ENCODE peak calls at places on chromosomes 1 and 21, in eight cellular contexts. P is cardiac muscle cell, R is tibial nerve, X is pancreas, Z is esophagus squamous epithelium, H is colonic mucosa, G is PC-9, S is HFF-Myc. Q is an unnamed sample.

GRCh38 chr1:18246543-18246942 is 138.9 kb downstream of the IGSF21 start:
- DNase-seq in P (no peak), R (no peak), X (no peak), Z (no peak), H (no peak), G (no peak), S (no peak), Q (no peak)

GRCh38 chr21:43824250-43824882 is 35.0 kb downstream of the RRP1 start:
- DNase-seq in P (no peak), R (no peak), X (no peak), Z (no peak), H (no peak), G (no peak), S (no peak), Q (peak)

GRCh38 chr1:212987702-212988322 is 27.9 kb downstream of the ANGEL2 start:
- DNase-seq in P (no peak), R (no peak), X (no peak), Z (no peak), H (no peak), G (no peak), S (no peak), Q (peak)

GRCh38 chr1:193457676-193458075 is 271.3 kb upstream of the B3GALT2 start:
- DNase-seq in P (no peak), R (no peak), X (no peak), Z (no peak), H (no peak), G (no peak), S (no peak), Q (no peak)

GRCh38 chr1:218299416-218299815 is 14.3 kb downstream of the RRP15 start:
- DNase-seq in P (peak), R (no peak), X (no peak), Z (no peak), H (no peak), G (peak), S (peak), Q (peak)

GRCh38 chr1:110393691-110394564 is 3.1 kb upstream of the SLC16A4 start:
- DNase-seq in P (no peak), R (no peak), X (no peak), Z (no peak), H (peak), G (peak), S (peak), Q (peak)

GRCh38 chr21:15390049-15390448 is 325.2 kb upstream of the NRIP1 start:
- DNase-seq in P (no peak), R (no peak), X (no peak), Z (no peak), H (no peak), G (no peak), S (no peak), Q (no peak)

GRCh38 chr1:161161652-161162051 is 2.4 kb downstream of the USP21 start:
- DNase-seq in P (no peak), R (no peak), X (no peak), Z (no peak), H (no peak), G (no peak), S (no peak), Q (no peak)

GRCh38 chr1:35923841-35924240 is 7.1 kb upstream of the AGO3 start:
- DNase-seq in P (no peak), R (no peak), X (no peak), Z (no peak), H (no peak), G (no peak), S (peak), Q (peak)

GRCh38 chr1:238660849-238661248 is 725.5 kb upstream of the CHRM3 start:
- DNase-seq in P (no peak), R (no peak), X (no peak), Z (no peak), H (no peak), G (no peak), S (no peak), Q (no peak)

GRCh38 chr1:115536279-115536816 is 105.4 kb upstream of the VANGL1 start:
- DNase-seq in P (no peak), R (no peak), X (no peak), Z (no peak), H (no peak), G (no peak), S (no peak), Q (no peak)

GRCh38 chr1:204178487-204179281 is 12.5 kb upstream of the REN start:
- DNase-seq in P (no peak), R (no peak), X (no peak), Z (no peak), H (no peak), G (no peak), S (no peak), Q (no peak)

GRCh38 chr1:91502882-91503184 is 2.2 kb downstream of the CDC7 start:
- DNase-seq in P (no peak), R (no peak), X (no peak), Z (no peak), H (no peak), G (no peak), S (no peak), Q (peak)

GRCh38 chr1:241423541-241424479 is 66.8 kb upstream of the RGS7 start:
- DNase-seq in P (peak), R (no peak), X (peak), Z (no peak), H (no peak), G (no peak), S (no peak), Q (peak)

GRCh38 chr1:173190101-173190895 is 16.8 kb downstream of the TNFSF4 start:
- DNase-seq in P (peak), R (peak), X (peak), Z (peak), H (peak), G (peak), S (peak), Q (peak)

GRCh38 chr1:101264699-101265098 is 27.9 kb downstream of the S1PR1 start:
- DNase-seq in P (peak), R (no peak), X (no peak), Z (no peak), H (peak), G (peak), S (peak), Q (no peak)

GRCh38 chr1:5448486-5448885 is 543.7 kb downstream of the NPHP4 start:
- DNase-seq in P (no peak), R (no peak), X (no peak), Z (no peak), H (no peak), G (no peak), S (no peak), Q (no peak)

GRCh38 chr1:94807742-94808491 is 12.2 kb upstream of the SLC44A3 start:
- DNase-seq in P (no peak), R (no peak), X (no peak), Z (no peak), H (peak), G (peak), S (no peak), Q (no peak)

GRCh38 chr1:110433803-110434202 is 17.1 kb upstream of the PROK1 start:
- DNase-seq in P (peak), R (peak), X (no peak), Z (no peak), H (no peak), G (peak), S (no peak), Q (peak)

GRCh38 chr1:209585672-209586071 is 2.2 kb downstream of the CAMK1G start:
- DNase-seq in P (peak), R (no peak), X (peak), Z (no peak), H (peak), G (no peak), S (no peak), Q (peak)

GRCh38 chr1:209586341-209586740 is 2.8 kb downstream of the CAMK1G start:
- DNase-seq in P (no peak), R (no peak), X (no peak), Z (no peak), H (no peak), G (no peak), S (no peak), Q (no peak)

GRCh38 chr1:209584186-209584776 is 767 bp downstream of the CAMK1G start:
- DNase-seq in P (no peak), R (no peak), X (no peak), Z (no peak), H (no peak), G (no peak), S (no peak), Q (peak)

GRCh38 chr1:209583408-209583807 is at the start of gene CAMK1G:
- DNase-seq in P (peak), R (no peak), X (no peak), Z (no peak), H (no peak), G (no peak), S (no peak), Q (peak)

GRCh38 chr1:209585197-209585596 is 1.7 kb downstream of the CAMK1G start:
- DNase-seq in P (no peak), R (no peak), X (no peak), Z (no peak), H (no peak), G (no peak), S (no peak), Q (no peak)
- H3K4me3 ChIP-seq in P (peak), R (no peak), X (no peak), Z (peak), H (no peak), G (no peak), S (no peak), Q (no peak)

GRCh38 chr1:153570874-153571273 is 5.2 kb upstream of the S100A2 start:
- DNase-seq in P (no peak), R (no peak), X (no peak), Z (no peak), H (no peak), G (no peak), S (no peak), Q (no peak)

GRCh38 chr1:153569465-153569864 is 3.8 kb upstream of the S100A2 start:
- DNase-seq in P (no peak), R (no peak), X (no peak), Z (no peak), H (no peak), G (no peak), S (no peak), Q (no peak)

GRCh38 chr1:153573351-153573750 is 7.7 kb upstream of the S100A2 start:
- DNase-seq in P (peak), R (no peak), X (no peak), Z (no peak), H (no peak), G (no peak), S (no peak), Q (no peak)

GRCh38 chr1:153571706-153572105 is 6.1 kb upstream of the S100A2 start:
- DNase-seq in P (no peak), R (no peak), X (no peak), Z (no peak), H (no peak), G (no peak), S (no peak), Q (no peak)

GRCh38 chr1:153572569-153573015 is 6.9 kb upstream of the S100A2 start:
- DNase-seq in P (peak), R (peak), X (peak), Z (no peak), H (peak), G (peak), S (peak), Q (peak)
- H3K4me3 ChIP-seq in P (no peak), R (no peak), X (no peak), Z (no peak), H (no peak), G (no peak), S (no peak), Q (no peak)

DNA sequence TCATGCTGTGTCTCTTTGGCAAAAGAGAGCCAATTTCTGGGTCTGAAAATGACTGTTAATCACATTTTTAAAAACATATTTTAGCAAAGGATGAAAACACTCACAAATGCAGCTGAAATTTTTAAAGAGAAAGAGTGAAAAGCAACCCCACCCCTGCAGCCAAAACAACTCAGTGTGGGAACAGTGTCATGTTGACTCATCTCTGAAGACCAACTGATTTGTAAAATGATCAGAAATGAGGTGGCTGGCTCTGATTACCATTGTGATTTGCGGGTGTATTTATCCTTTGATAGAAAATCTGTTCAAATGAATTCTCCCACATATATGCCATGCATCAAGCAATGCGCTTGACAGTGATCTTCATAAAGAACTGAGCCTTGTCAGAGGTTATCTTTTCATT is 287.0 kb upstream of the ESRRG start:
- DNase-seq in P (no peak), R (no peak), X (no peak), Z (no peak), H (no peak), G (no peak), S (no peak), Q (no peak)
- H3K4me3 ChIP-seq in P (no peak), R (no peak), X (no peak), Z (no peak), H (no peak), G (no peak), S (no peak), Q (no peak)

GRCh38 chr1:20153000-20153418 is 13.9 kb downstream of the PLA2G2F start:
- DNase-seq in P (no peak), R (no peak), X (no peak), Z (no peak), H (no peak), G (peak), S (no peak), Q (peak)

GRCh38 chr1:20151906-20152598 is 12.9 kb downstream of the PLA2G2F start:
- DNase-seq in P (peak), R (peak), X (peak), Z (no peak), H (peak), G (peak), S (peak), Q (peak)

GRCh38 chr1:20154306-20154831 is 15.2 kb downstream of the PLA2G2F start:
- DNase-seq in P (no peak), R (no peak), X (no peak), Z (no peak), H (no peak), G (peak), S (no peak), Q (no peak)

GRCh38 chr1:20150969-20151368 is 11.8 kb downstream of the PLA2G2F start:
- DNase-seq in P (no peak), R (no peak), X (no peak), Z (no peak), H (no peak), G (no peak), S (no peak), Q (no peak)

DNA sequence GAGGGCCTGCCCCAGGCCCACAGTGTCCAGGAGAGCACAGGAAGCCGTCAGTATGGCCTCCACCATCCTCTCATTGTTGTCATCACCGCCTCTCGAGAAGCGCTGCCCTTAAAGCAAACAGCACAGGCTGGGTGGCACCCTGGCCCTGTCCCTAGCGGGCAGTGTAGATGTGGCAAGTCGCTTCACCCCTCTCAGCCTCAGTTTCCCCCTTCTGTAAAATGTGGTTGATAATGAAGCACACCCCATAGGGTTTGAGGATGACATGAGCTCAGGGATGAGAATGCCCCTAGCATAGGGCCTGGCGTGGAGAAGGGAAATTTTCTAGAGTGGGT is 13.4 kb downstream of the PLA2G2F start:
- DNase-seq in P (no peak), R (no peak), X (no peak), Z (no peak), H (no peak), G (no peak), S (no peak), Q (no peak)
- H3K4me3 ChIP-seq in P (no peak), R (no peak), X (peak), Z (peak), H (no peak), G (no peak), S (no peak), Q (no peak)

DNA sequence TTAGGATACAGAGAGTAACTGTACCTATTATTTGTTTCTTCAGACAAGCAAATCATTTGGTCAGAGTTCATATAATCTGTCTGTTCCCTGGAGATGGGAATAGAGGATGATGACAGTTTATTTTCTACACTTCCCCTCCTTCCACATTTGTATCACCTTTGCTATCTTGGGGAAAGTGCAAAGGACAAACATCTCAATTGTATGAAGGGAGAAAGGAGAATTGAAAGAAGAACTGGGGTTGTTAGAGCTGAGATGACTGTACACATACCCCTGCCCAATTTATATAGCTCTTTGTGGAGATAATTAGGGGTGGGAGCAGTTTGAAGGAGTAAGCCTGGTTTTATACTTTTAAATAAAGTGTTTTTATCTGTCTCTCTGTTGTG is 14.0 kb downstream of the POLR3GL start:
- DNase-seq in P (no peak), R (no peak), X (no peak), Z (no peak), H (no peak), G (peak), S (no peak), Q (no peak)
- H3K4me3 ChIP-seq in P (peak), R (peak), X (peak), Z (peak), H (peak), G (peak), S (peak), Q (peak)

GRCh38 chr1:8477983-8478362 is 160.1 kb downstream of the SLC45A1 start:
- DNase-seq in P (no peak), R (no peak), X (no peak), Z (no peak), H (no peak), G (no peak), S (no peak), Q (peak)
- H3K4me3 ChIP-seq in P (no peak), R (no peak), X (no peak), Z (no peak), H (no peak), G (no peak), S (no peak), Q (no peak)

GRCh38 chr1:24389231-24389678 is 24.3 kb downstream of the STPG1 start:
- DNase-seq in P (no peak), R (no peak), X (no peak), Z (no peak), H (peak), G (no peak), S (no peak), Q (no peak)

GRCh38 chr1:24392982-24393645 is 20.5 kb downstream of the STPG1 start:
- DNase-seq in P (no peak), R (no peak), X (no peak), Z (no peak), H (peak), G (no peak), S (no peak), Q (no peak)

GRCh38 chr1:24391882-24392603 is 21.5 kb downstream of the STPG1 start:
- DNase-seq in P (peak), R (no peak), X (peak), Z (no peak), H (peak), G (peak), S (no peak), Q (peak)

GRCh38 chr1:24392604-24392946 is 21.0 kb downstream of the STPG1 start:
- DNase-seq in P (no peak), R (no peak), X (no peak), Z (no peak), H (no peak), G (no peak), S (no peak), Q (no peak)

DNA sequence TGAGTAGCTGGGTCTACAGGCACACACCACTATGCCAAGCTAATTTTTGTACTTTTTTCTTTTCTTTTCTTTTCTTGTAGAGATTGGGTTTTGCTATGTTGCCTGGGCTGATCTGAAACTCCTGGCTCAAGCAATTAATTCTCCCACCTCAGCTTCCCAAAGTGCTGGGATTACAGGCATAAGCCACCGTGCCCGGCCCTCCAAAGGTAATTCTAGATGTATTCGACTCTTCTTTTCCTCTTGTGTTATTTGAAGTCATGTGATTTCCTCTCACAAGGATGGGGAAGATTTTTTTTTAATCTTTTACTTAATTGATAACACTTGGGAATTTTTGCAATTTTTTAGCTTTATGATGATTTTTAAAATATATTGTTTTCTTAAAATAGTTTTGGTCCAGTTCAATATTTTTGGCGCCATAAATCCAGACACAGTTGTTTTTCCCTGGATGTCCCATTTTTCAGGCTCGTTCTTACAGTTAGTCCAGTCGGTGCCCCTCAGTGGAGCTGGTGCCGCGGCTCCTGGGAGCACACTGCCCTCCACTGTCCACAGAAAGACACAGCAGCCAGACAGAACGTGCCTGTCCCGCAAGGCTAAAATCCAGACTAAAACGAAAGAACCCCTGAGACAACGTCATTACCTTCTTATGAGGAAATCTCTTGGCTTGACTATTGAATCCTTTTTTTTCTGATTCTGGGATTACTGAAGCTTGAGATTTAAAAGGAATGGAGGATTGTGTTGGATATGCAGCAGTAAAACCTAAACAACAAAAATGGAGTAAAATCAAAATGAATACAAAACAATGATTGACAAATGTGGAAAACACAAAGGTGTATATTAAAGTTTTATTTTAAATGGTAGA is 22.4 kb downstream of the STPG1 start:
- DNase-seq in P (peak), R (peak), X (peak), Z (no peak), H (peak), G (no peak), S (peak), Q (peak)
- H3K4me3 ChIP-seq in P (no peak), R (no peak), X (peak), Z (peak), H (no peak), G (no peak), S (no peak), Q (peak)

GRCh38 chr21:45322231-45322959 is 34.7 kb upstream of the POFUT2 start:
- DNase-seq in P (no peak), R (no peak), X (no peak), Z (no peak), H (no peak), G (no peak), S (no peak), Q (no peak)
- H3K4me3 ChIP-seq in P (no peak), R (no peak), X (no peak), Z (no peak), H (no peak), G (no peak), S (no peak), Q (no peak)

GRCh38 chr1:198650506-198650905 is 11.7 kb downstream of the PTPRC start:
- DNase-seq in P (no peak), R (no peak), X (no peak), Z (no peak), H (no peak), G (no peak), S (no peak), Q (no peak)

GRCh38 chr1:198651685-198652400 is 13.0 kb downstream of the PTPRC start:
- DNase-seq in P (no peak), R (no peak), X (no peak), Z (no peak), H (no peak), G (no peak), S (no peak), Q (no peak)

GRCh38 chr1:198648584-198648983 is 9.7 kb downstream of the PTPRC start:
- DNase-seq in P (no peak), R (no peak), X (no peak), Z (no peak), H (no peak), G (no peak), S (no peak), Q (no peak)

GRCh38 chr1:198647055-198647454 is 8.2 kb downstream of the PTPRC start:
- DNase-seq in P (no peak), R (no peak), X (no peak), Z (no peak), H (no peak), G (no peak), S (no peak), Q (no peak)

GRCh38 chr1:198649598-198650338 is 10.9 kb downstream of the PTPRC start:
- DNase-seq in P (no peak), R (no peak), X (no peak), Z (no peak), H (no peak), G (no peak), S (no peak), Q (no peak)
- H3K4me3 ChIP-seq in P (no peak), R (no peak), X (no peak), Z (no peak), H (no peak), G (no peak), S (no peak), Q (no peak)

Q was measured in AG10803.